ENCODE peak calls at places on chromosomes 16 and 17, in ten cellular contexts. G is NCI-H69; B is activated gamma-delta T cell treated with anti-CD3 and anti-CD28 coated beads, Interleukin-2, amount 50 U/mL, for 16 hours; A is NCI-H446; N is T-helper 2 cell; Q is Caco-2; R is COR-L47; L is NCI-H1694 treated with DMSO at 0.1 percent for 48 hours; I is AG04449; O is heart left ventricle. W is an unnamed sample.

GRCh38 chr16:71758293-71758760 is 33.8 kb upstream of the PHLPP2 start:
- DNase-seq in G (no peak), B (no peak), A (no peak), N (no peak), Q (no peak), R (no peak), L (no peak), I (no peak), O (no peak), W (no peak)

GRCh38 chr17:376936-377863 is 24.6 kb upstream of the RPH3AL start:
- DNase-seq in G (no peak), B (no peak), A (no peak), N (no peak), Q (peak; percentile 20), R (no peak), L (peak; percentile 63), I (no peak), O (peak; percentile 66), W (no peak)

GRCh38 chr17:63699638-63700527 is at the start of gene LIMD2:
- DNase-seq in G (peak; percentile 91), B (peak; percentile 80), A (peak; percentile 12), N (peak; percentile 91), Q (no peak), R (peak; percentile 83), L (peak; percentile 30), I (no peak), O (peak; percentile 88), W (peak; percentile 61)

GRCh38 chr16:4615389-4616046 is 830 bp upstream of the UBALD1 start:
- DNase-seq in G (peak; percentile 50), B (no peak), A (no peak), N (no peak), Q (no peak), R (no peak), L (no peak), I (no peak), O (no peak), W (no peak)

GRCh38 chr17:31877341-31877740 is 18.3 kb upstream of the COPRS start:
- DNase-seq in G (no peak), B (no peak), A (no peak), N (no peak), Q (no peak), R (no peak), L (no peak), I (no peak), O (no peak), W (no peak)

GRCh38 chr17:17419166-17419565 is 57.6 kb upstream of the MED9 start:
- DNase-seq in G (no peak), B (no peak), A (no peak), N (no peak), Q (no peak), R (no peak), L (no peak), I (no peak), O (no peak), W (no peak)

GRCh38 chr17:1493291-1493980 is 950 bp upstream of the MYO1C start:
- DNase-seq in G (no peak), B (no peak), A (no peak), N (no peak), Q (no peak), R (no peak), L (no peak), I (no peak), O (peak; percentile 79), W (no peak)

GRCh38 chr16:67549240-67549639 is 13.1 kb upstream of the CTCF start:
- DNase-seq in G (no peak), B (no peak), A (no peak), N (no peak), Q (no peak), R (no peak), L (no peak), I (no peak), O (no peak), W (no peak)

GRCh38 chr17:58710948-58711552 is 18.6 kb downstream of the RAD51C start:
- DNase-seq in G (peak; percentile 78), B (peak; percentile 14), A (peak; percentile 63), N (peak; percentile 50), Q (no peak), R (peak; percentile 42), L (peak; percentile 60), I (no peak), O (no peak), W (peak; percentile 81)

GRCh38 chr16:67173808-67174705 is 3.7 kb downstream of the NOL3 start:
- DNase-seq in G (peak; percentile 81), B (no peak), A (no peak), N (peak; percentile 81), Q (peak; percentile 82), R (peak; percentile 88), L (peak; percentile 54), I (no peak), O (peak; percentile 93), W (peak; percentile 61)

GRCh38 chr17:7204828-7205461 is 14.7 kb downstream of the DLG4 start:
- DNase-seq in G (peak; percentile 94), B (peak; percentile 92), A (no peak), N (peak; percentile 96), Q (peak; percentile 78), R (peak; percentile 88), L (peak; percentile 88), I (no peak), O (peak; percentile 89), W (peak; percentile 78)

GRCh38 chr17:81251091-81251942 is 12.2 kb downstream of the NDUFAF8 start:
- DNase-seq in G (peak; percentile 100), B (no peak), A (peak; percentile 82), N (no peak), Q (no peak), R (peak; percentile 94), L (peak; percentile 96), I (no peak), O (peak; percentile 30), W (no peak)

GRCh38 chr17:77445030-77445907 is 304.5 kb downstream of the SEC14L1 start:
- DNase-seq in G (no peak), B (peak; percentile 78), A (peak; percentile 96), N (peak; percentile 99), Q (no peak), R (no peak), L (peak; percentile 93), I (no peak), O (no peak), W (no peak)

GRCh38 chr17:45789874-45790273 is 5.8 kb downstream of the CRHR1 start:
- DNase-seq in G (peak; percentile 78), B (no peak), A (no peak), N (no peak), Q (no peak), R (no peak), L (peak; percentile 19), I (no peak), O (no peak), W (no peak)

GRCh38 chr17:47184671-47185070 is 4.4 kb downstream of the CDC27 start:
- DNase-seq in G (no peak), B (no peak), A (no peak), N (no peak), Q (no peak), R (no peak), L (no peak), I (no peak), O (no peak), W (no peak)

GRCh38 chr17:74152591-74153455 is 50.7 kb upstream of the RPL38 start:
- DNase-seq in G (peak; percentile 22), B (no peak), A (peak; percentile 60), N (no peak), Q (no peak), R (no peak), L (peak; percentile 30), I (no peak), O (no peak), W (no peak)

GRCh38 chr16:48596326-48596725 is 13.7 kb downstream of the N4BP1 start:
- DNase-seq in G (no peak), B (peak; percentile 57), A (no peak), N (no peak), Q (no peak), R (no peak), L (no peak), I (no peak), O (no peak), W (no peak)